ENCODE peak calls at places on chromosomes 11 and 22, in five cellular contexts. S is posterior vena cava, O is HFFc6, C is NCI-H748 treated with DMSO at 0.1 percent for 48 hours, B is KG1. H is an unnamed sample.

GRCh38 chr11:78081583-78081982 is 1.9 kb upstream of the NDUFC2 start:
- DNase-seq in S (no peak), O (no peak), C (no peak), B (no peak), H (no peak)

GRCh38 chr22:25008666-25009065 is 56.1 kb downstream of the KIAA1671 start:
- DNase-seq in S (no peak), O (peak; percentile 2), C (no peak), B (no peak), H (no peak)

GRCh38 chr11:74754507-74755255 is 6.0 kb downstream of the RNF169 start:
- DNase-seq in S (no peak), O (peak; percentile 91), C (no peak), B (no peak), H (no peak)

GRCh38 chr22:20130739-20131592 is 638 bp upstream of the ZDHHC8 start:
- DNase-seq in S (peak; percentile 95), O (peak; percentile 42), C (no peak), B (peak; percentile 64), H (peak; percentile 75)

GRCh38 chr11:130780437-130780836 is 135.8 kb downstream of the SNX19 start:
- DNase-seq in S (no peak), O (no peak), C (no peak), B (no peak), H (no peak)

GRCh38 chr11:109059402-109059801 is 362.6 kb upstream of the C11orf87 start:
- DNase-seq in S (no peak), O (no peak), C (no peak), B (no peak), H (no peak)

GRCh38 chr11:87076874-87077429 is 39.2 kb downstream of the TMEM135 start:
- DNase-seq in S (no peak), O (no peak), C (no peak), B (no peak), H (no peak)

GRCh38 chr11:24233041-24233440 is 263.8 kb upstream of the LUZP2 start:
- DNase-seq in S (no peak), O (no peak), C (no peak), B (no peak), H (no peak)

GRCh38 chr11:113876074-113876797 is 864 bp upstream of the USP28 start:
- DNase-seq in S (no peak), O (no peak), C (no peak), B (no peak), H (no peak)

GRCh38 chr11:123584737-123585136 is 69.7 kb downstream of the SCN3B start:
- DNase-seq in S (no peak), O (no peak), C (no peak), B (no peak), H (no peak)

GRCh38 chr22:44580176-44580575 is 82.1 kb upstream of the RTL6 start:
- DNase-seq in S (peak; percentile 66), O (no peak), C (no peak), B (no peak), H (peak; percentile 19)

GRCh38 chr11:88418508-88418907 is 81.0 kb upstream of the CTSC start:
- DNase-seq in S (no peak), O (no peak), C (no peak), B (no peak), H (no peak)

GRCh38 chr11:28727254-28727653 is 619.1 kb downstream of the METTL15 start:
- DNase-seq in S (no peak), O (peak; percentile 65), C (no peak), B (no peak), H (no peak)

GRCh38 chr11:43955381-43956118 is 13.1 kb downstream of the C11orf96 start:
- DNase-seq in S (no peak), O (no peak), C (no peak), B (no peak), H (no peak)

H was measured in H9.